ENCODE peak calls at places on chromosomes 3 and 15, in eight cellular contexts. V, Z, U, X, K, R, C and Q are unnamed samples.

GRCh38 chr3:143970773-143971366 is 753 bp upstream of the DIPK2A start:
- DNase-seq in V (peak), Z (peak), U (peak), X (peak), K (peak), R (peak), C (peak), Q (peak)

GRCh38 chr15:70251246-70251990 is 153.7 kb upstream of the TLE3 start:
- DNase-seq in V (no peak), Z (no peak), U (no peak), X (no peak), K (no peak), R (no peak), C (peak), Q (no peak)

GRCh38 chr3:47780727-47781325 is 867 bp downstream of the SMARCC1 start:
- DNase-seq in V (no peak), Z (no peak), U (no peak), X (peak), K (peak), R (no peak), C (no peak), Q (no peak)

GRCh38 chr3:99666201-99666600 is 27.8 kb downstream of the COL8A1 start:
- DNase-seq in V (no peak), Z (no peak), U (no peak), X (peak), K (peak), R (no peak), C (no peak), Q (no peak)

GRCh38 chr3:138348950-138349739 is 766 bp downstream of the MRAS start:
- DNase-seq in V (peak), Z (no peak), U (peak), X (peak), K (no peak), R (no peak), C (peak), Q (no peak)

GRCh38 chr15:24729760-24730159 is 54.2 kb downstream of the NPAP1 start:
- DNase-seq in V (no peak), Z (no peak), U (no peak), X (no peak), K (no peak), R (no peak), C (no peak), Q (no peak)

GRCh38 chr3:25556504-25556903 is 108.2 kb downstream of the TOP2B start:
- DNase-seq in V (no peak), Z (no peak), U (no peak), X (no peak), K (no peak), R (no peak), C (no peak), Q (peak)

GRCh38 chr3:106333911-106334618 is 465.3 kb upstream of the CBLB start:
- DNase-seq in V (no peak), Z (no peak), U (no peak), X (peak), K (peak), R (no peak), C (no peak), Q (no peak)

GRCh38 chr3:36606871-36607765 is 157.2 kb downstream of the DCLK3 start:
- DNase-seq in V (no peak), Z (no peak), U (no peak), X (no peak), K (no peak), R (no peak), C (no peak), Q (no peak)

GRCh38 chr15:48796930-48797329 is 13.9 kb downstream of the CEP152 start:
- DNase-seq in V (no peak), Z (no peak), U (no peak), X (peak), K (peak), R (no peak), C (no peak), Q (no peak)

GRCh38 chr15:96352594-96353377 is 22.3 kb downstream of the NR2F2 start:
- DNase-seq in V (peak), Z (no peak), U (peak), X (peak), K (no peak), R (no peak), C (no peak), Q (no peak)

GRCh38 chr15:48507416-48508065 is 138.0 kb downstream of the FBN1 start:
- DNase-seq in V (peak), Z (peak), U (peak), X (peak), K (peak), R (peak), C (peak), Q (peak)

GRCh38 chr15:80580107-80580506 is 115.0 kb upstream of the ABHD17C start:
- DNase-seq in V (no peak), Z (no peak), U (no peak), X (peak), K (peak), R (no peak), C (no peak), Q (no peak)

GRCh38 chr15:47794266-47794914 is 77.1 kb downstream of the SEMA6D start:
- DNase-seq in V (no peak), Z (no peak), U (no peak), X (peak), K (peak), R (no peak), C (no peak), Q (no peak)

GRCh38 chr3:100695696-100696095 is 13.6 kb upstream of the TFG start:
- DNase-seq in V (no peak), Z (no peak), U (no peak), X (no peak), K (no peak), R (no peak), C (no peak), Q (no peak)

GRCh38 chr15:74384566-74385441 is 17.4 kb upstream of the CYP11A1 start:
- DNase-seq in V (no peak), Z (no peak), U (no peak), X (peak), K (peak), R (peak), C (no peak), Q (peak)

GRCh38 chr3:67790043-67790442 is 135.6 kb upstream of the SUCLG2 start:
- DNase-seq in V (peak), Z (peak), U (peak), X (peak), K (peak), R (peak), C (peak), Q (peak)

GRCh38 chr3:195270350-195271115 is 426 bp downstream of the XXYLT1 start:
- DNase-seq in V (peak), Z (peak), U (peak), X (peak), K (peak), R (peak), C (peak), Q (peak)
- TF ChIP-seq EZH2phosphoT487 in V (no peak), Z (no peak), U (no peak), X (no peak), K (no peak), R (no peak), C (no peak), Q (no peak)

GRCh38 chr3:167814441-167814951 is 79.0 kb downstream of the SERPINI1 start:
- DNase-seq in V (no peak), Z (no peak), U (no peak), X (peak), K (peak), R (no peak), C (peak), Q (no peak)
- H3K27ac ChIP-seq in V (no peak), Z (no peak), U (no peak), X (no peak), K (peak), R (no peak), C (peak), Q (no peak)

GRCh38 chr3:73229036-73229435 is 167.6 kb downstream of the EBLN2 start:
- DNase-seq in V (no peak), Z (no peak), U (peak), X (peak), K (no peak), R (no peak), C (no peak), Q (no peak)

GRCh38 chr3:73228000-73228399 is 166.5 kb downstream of the EBLN2 start:
- DNase-seq in V (no peak), Z (no peak), U (no peak), X (no peak), K (no peak), R (no peak), C (no peak), Q (no peak)

GRCh38 chr3:73226026-73226425 is 164.6 kb downstream of the EBLN2 start:
- DNase-seq in V (no peak), Z (no peak), U (no peak), X (no peak), K (no peak), R (no peak), C (no peak), Q (no peak)

GRCh38 chr3:73225161-73225861 is 163.9 kb downstream of the EBLN2 start:
- DNase-seq in V (no peak), Z (no peak), U (peak), X (no peak), K (no peak), R (no peak), C (no peak), Q (no peak)

DNA sequence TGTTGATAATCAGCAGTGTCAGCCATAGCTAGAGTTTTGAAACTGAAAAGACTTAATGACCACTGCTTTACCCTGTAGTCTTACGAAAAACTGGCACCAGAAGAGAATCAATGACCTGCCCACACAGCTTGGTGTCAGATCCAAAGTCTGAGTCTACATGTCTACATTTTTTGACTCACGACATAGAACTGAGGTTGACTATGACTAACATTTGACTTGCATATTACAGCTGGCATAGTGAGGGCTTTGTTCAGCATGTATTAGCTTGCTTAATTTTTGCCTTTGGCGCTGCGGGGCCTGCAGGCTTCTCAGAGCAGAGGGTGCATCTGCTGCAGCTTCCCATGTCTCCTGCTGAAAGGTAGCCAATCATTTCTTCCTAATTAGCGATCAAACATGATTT is 167.0 kb downstream of the EBLN2 start:
- DNase-seq in V (no peak), Z (no peak), U (no peak), X (peak), K (no peak), R (no peak), C (no peak), Q (no peak)
- H2AFZ ChIP-seq in V (peak), Z (no peak), U (peak), X (no peak), K (no peak), R (no peak), C (no peak), Q (no peak)

GRCh38 chr15:56495050-56495449 is 30.1 kb upstream of the MNS1 start:
- DNase-seq in V (no peak), Z (no peak), U (no peak), X (no peak), K (peak), R (no peak), C (no peak), Q (no peak)

GRCh38 chr15:56491110-56491722 is 26.3 kb upstream of the MNS1 start:
- DNase-seq in V (peak), Z (peak), U (peak), X (peak), K (peak), R (peak), C (peak), Q (peak)

GRCh38 chr15:56492786-56493555 is 28.0 kb upstream of the MNS1 start:
- DNase-seq in V (no peak), Z (no peak), U (no peak), X (no peak), K (no peak), R (no peak), C (no peak), Q (no peak)

DNA sequence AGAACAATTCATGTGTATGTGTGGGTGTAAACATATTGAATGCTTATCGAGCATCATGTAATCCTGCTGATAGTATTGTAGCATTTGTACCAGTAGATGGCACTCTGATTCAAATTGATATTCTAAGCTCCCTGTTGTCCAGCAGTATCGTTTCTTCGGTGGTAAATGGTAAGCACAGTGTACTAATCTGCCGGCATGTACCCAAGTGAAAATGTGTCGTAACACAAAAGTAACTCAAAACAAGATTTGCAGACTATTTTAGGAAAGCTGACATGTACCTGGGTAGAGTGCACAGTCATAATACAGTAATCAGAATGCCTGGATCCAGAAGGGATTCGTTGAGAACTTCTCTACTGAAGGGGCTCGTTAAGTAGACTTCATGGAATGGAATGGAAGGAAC is 31.7 kb upstream of the MNS1 start:
- DNase-seq in V (peak), Z (peak), U (peak), X (peak), K (peak), R (peak), C (peak), Q (peak)
- TF ChIP-seq EZH2phosphoT487 in V (no peak), Z (no peak), U (no peak), X (no peak), K (no peak), R (no peak), C (no peak), Q (no peak)